ENCODE peak calls at places on chromosome 3, in eight cellular contexts. I is testis, R is K562, M is adrenal gland, V is tibial nerve, G is body of pancreas, O is A549, F is right lobe of liver. C is an unnamed sample.

GRCh38 chr3:39124876-39125836 is 17.7 kb downstream of the TTC21A start:
- DNase-seq in I (no peak), R (peak), M (no peak), V (no peak), G (peak), O (peak), F (no peak), C (no peak)

GRCh38 chr3:127791221-127791913 is 30.9 kb downstream of the MGLL start:
- DNase-seq in I (peak), R (peak), M (no peak), V (no peak), G (no peak), O (peak), F (no peak), C (no peak)

GRCh38 chr3:133742351-133743091 is 3.7 kb upstream of the TF start:
- DNase-seq in I (peak), R (no peak), M (no peak), V (no peak), G (no peak), O (peak), F (peak), C (no peak)

GRCh38 chr3:172853911-172854648 is 103.6 kb downstream of the ECT2 start:
- DNase-seq in I (no peak), R (no peak), M (no peak), V (no peak), G (no peak), O (no peak), F (no peak), C (no peak)

GRCh38 chr3:127444761-127445160 is 145.8 kb downstream of the TPRA1 start:
- DNase-seq in I (no peak), R (no peak), M (no peak), V (no peak), G (no peak), O (no peak), F (peak), C (no peak)

GRCh38 chr3:188489639-188490405 is 335.9 kb downstream of the LPP start:
- DNase-seq in I (no peak), R (no peak), M (no peak), V (no peak), G (no peak), O (no peak), F (no peak), C (no peak)

GRCh38 chr3:153026026-153026425 is 136.0 kb upstream of the RAP2B start:
- DNase-seq in I (no peak), R (peak), M (no peak), V (no peak), G (no peak), O (peak), F (no peak), C (peak)

GRCh38 chr3:129603561-129603942 is 2.9 kb downstream of the PLXND1 start:
- DNase-seq in I (no peak), R (no peak), M (no peak), V (no peak), G (no peak), O (no peak), F (no peak), C (peak)

GRCh38 chr3:53083949-53084309 is 38.1 kb upstream of the SFMBT1 start:
- DNase-seq in I (no peak), R (peak), M (no peak), V (no peak), G (no peak), O (no peak), F (no peak), C (peak)

GRCh38 chr3:144820726-144821125 is 849.1 kb downstream of the DIPK2A start:
- DNase-seq in I (no peak), R (no peak), M (no peak), V (no peak), G (no peak), O (no peak), F (no peak), C (no peak)

GRCh38 chr3:20683912-20684311 is 497.9 kb upstream of the SGO1 start:
- DNase-seq in I (no peak), R (no peak), M (no peak), V (no peak), G (no peak), O (no peak), F (no peak), C (no peak)

GRCh38 chr3:132231633-132232032 is 85.6 kb upstream of the ACP3 start:
- DNase-seq in I (no peak), R (no peak), M (no peak), V (no peak), G (no peak), O (peak), F (no peak), C (no peak)

GRCh38 chr3:138180375-138181029 is 5.8 kb upstream of the DBR1 start:
- DNase-seq in I (peak), R (peak), M (peak), V (no peak), G (peak), O (peak), F (no peak), C (peak)

GRCh38 chr3:195870442-195870841 is 37.9 kb downstream of the TNK2 start:
- DNase-seq in I (no peak), R (no peak), M (no peak), V (no peak), G (no peak), O (no peak), F (no peak), C (no peak)

GRCh38 chr3:123412076-123412475 is 36.8 kb downstream of the ADCY5 start:
- DNase-seq in I (no peak), R (no peak), M (no peak), V (no peak), G (no peak), O (no peak), F (no peak), C (no peak)

GRCh38 chr3:136151219-136151618 is 44.9 kb downstream of the MSL2 start:
- DNase-seq in I (no peak), R (no peak), M (no peak), V (no peak), G (no peak), O (no peak), F (no peak), C (no peak)

GRCh38 chr3:65402597-65402996 is 636.1 kb downstream of the MAGI1 start:
- DNase-seq in I (no peak), R (no peak), M (peak), V (no peak), G (no peak), O (peak), F (no peak), C (no peak)

GRCh38 chr3:171432548-171432947 is 27.7 kb downstream of the TNIK start:
- DNase-seq in I (no peak), R (no peak), M (no peak), V (no peak), G (no peak), O (no peak), F (no peak), C (no peak)

GRCh38 chr3:114213262-114213668 is 24.1 kb downstream of the ZNF80 start:
- DNase-seq in I (no peak), R (no peak), M (no peak), V (no peak), G (no peak), O (no peak), F (no peak), C (no peak)

GRCh38 chr3:194610690-194611089 is 22.5 kb downstream of the TMEM44 start:
- DNase-seq in I (no peak), R (no peak), M (no peak), V (no peak), G (no peak), O (no peak), F (no peak), C (no peak)

GRCh38 chr3:10196389-10197052 is 31.8 kb downstream of the IRAK2 start:
- DNase-seq in I (peak), R (peak), M (peak), V (peak), G (no peak), O (no peak), F (no peak), C (peak)

GRCh38 chr3:161576733-161577510 is 80.3 kb downstream of the OTOL1 start:
- DNase-seq in I (no peak), R (no peak), M (no peak), V (no peak), G (no peak), O (no peak), F (no peak), C (no peak)

GRCh38 chr3:72797773-72798543 is 50.3 kb downstream of the SHQ1 start:
- DNase-seq in I (peak), R (peak), M (peak), V (no peak), G (peak), O (no peak), F (peak), C (peak)

GRCh38 chr3:172708905-172709775 is 1.7 kb downstream of the NCEH1 start:
- DNase-seq in I (no peak), R (no peak), M (no peak), V (no peak), G (no peak), O (no peak), F (no peak), C (peak)

GRCh38 chr3:122668930-122669730 is 11.5 kb upstream of the PARP14 start:
- DNase-seq in I (no peak), R (peak), M (no peak), V (no peak), G (no peak), O (peak), F (no peak), C (no peak)

GRCh38 chr3:69370156-69370944 is 15.5 kb downstream of the FRMD4B start:
- DNase-seq in I (peak), R (no peak), M (peak), V (peak), G (peak), O (no peak), F (peak), C (no peak)

GRCh38 chr3:196712514-196713413 is 587 bp downstream of the PIGX start:
- DNase-seq in I (peak), R (no peak), M (peak), V (peak), G (peak), O (peak), F (peak), C (peak)

GRCh38 chr3:76293856-76294255 is 508.5 kb upstream of the ZNF717 start:
- DNase-seq in I (no peak), R (no peak), M (no peak), V (no peak), G (no peak), O (no peak), F (no peak), C (no peak)

GRCh38 chr3:172153335-172153861 is 114.0 kb downstream of the FNDC3B start:
- DNase-seq in I (peak), R (no peak), M (peak), V (peak), G (peak), O (peak), F (peak), C (no peak)

GRCh38 chr3:64214697-64215018 is 10.6 kb downstream of the PRICKLE2 start:
- DNase-seq in I (no peak), R (no peak), M (no peak), V (peak), G (no peak), O (no peak), F (no peak), C (no peak)

GRCh38 chr3:171829841-171830559 is 13.1 kb upstream of the TMEM212 start:
- DNase-seq in I (peak), R (peak), M (peak), V (peak), G (peak), O (peak), F (peak), C (peak)

GRCh38 chr3:184133840-184134745 is 1.1 kb upstream of the EIF2B5 start:
- DNase-seq in I (peak), R (peak), M (peak), V (peak), G (peak), O (peak), F (peak), C (peak)
- TF ChIP-seq POLR2A in I (no peak), R (peak), M (no peak), V (no peak), G (peak), O (peak), F (peak), C (no peak)

GRCh38 chr3:120029749-120030148 is 64.5 kb downstream of the GSK3B start:
- DNase-seq in I (no peak), R (no peak), M (no peak), V (no peak), G (no peak), O (no peak), F (no peak), C (no peak)
- TF ChIP-seq POLR2A in I (no peak), R (no peak), M (no peak), V (no peak), G (no peak), O (no peak), F (no peak), C (no peak)

DNA sequence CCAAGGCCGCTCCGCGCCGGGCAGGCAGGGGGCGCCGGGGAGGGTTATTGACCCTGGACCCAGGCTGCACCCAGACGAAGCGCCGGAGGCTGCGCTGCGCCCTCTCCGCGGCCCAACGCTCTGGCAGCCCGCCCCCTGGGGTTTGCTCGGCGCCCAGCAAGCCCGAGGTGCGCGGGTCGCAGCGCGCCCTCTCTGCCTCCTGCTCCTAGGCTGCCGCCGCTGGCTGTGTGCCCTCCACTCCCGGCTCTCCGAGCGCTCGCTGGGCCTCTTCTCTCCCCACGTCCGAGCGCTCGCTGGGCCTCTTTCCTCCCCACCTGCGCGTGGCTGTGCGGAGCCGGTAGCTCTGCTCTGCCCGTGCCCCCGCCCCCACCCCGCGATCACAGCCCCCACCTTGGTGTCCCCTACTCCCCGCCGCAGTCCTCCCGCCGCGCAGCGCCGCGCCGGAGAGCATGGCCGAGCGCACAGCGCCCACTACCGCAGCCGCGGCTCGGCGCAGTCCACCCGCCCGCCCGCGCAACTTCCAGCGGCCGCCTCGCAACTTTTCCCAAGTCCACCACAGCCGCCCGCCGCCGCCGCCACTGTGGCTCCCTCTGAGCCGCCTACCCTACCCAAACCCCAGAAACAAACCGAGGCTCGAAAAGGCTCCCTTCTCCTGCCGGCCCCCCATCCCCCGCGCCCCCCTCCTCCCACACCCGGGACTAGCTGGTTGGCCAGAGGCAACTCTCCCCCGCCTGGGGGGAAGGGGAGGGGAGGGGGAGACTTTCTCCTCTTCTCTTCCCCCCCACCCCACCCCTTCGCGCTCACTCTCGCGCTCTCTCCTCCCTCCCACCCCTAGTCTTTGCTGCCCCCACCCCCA is 1.1 kb downstream of the MECOM start:
- DNase-seq in I (peak), R (peak), M (peak), V (no peak), G (peak), O (peak), F (peak), C (peak)
- TF ChIP-seq POLR2A in I (no peak), R (no peak), M (no peak), V (no peak), G (peak), O (no peak), F (no peak), C (no peak)

GRCh38 chr3:57927166-57927565 is 81.1 kb upstream of the FLNB start:
- DNase-seq in I (no peak), R (no peak), M (no peak), V (no peak), G (no peak), O (no peak), F (no peak), C (no peak)
- TF ChIP-seq POLR2A in I (no peak), R (no peak), M (no peak), V (no peak), G (no peak), O (no peak), F (no peak), C (no peak)

GRCh38 chr3:126390751-126391150 is 4.0 kb upstream of the CFAP100 start:
- DNase-seq in I (no peak), R (no peak), M (no peak), V (no peak), G (no peak), O (no peak), F (no peak), C (no peak)

GRCh38 chr3:126391631-126392030 is 3.1 kb upstream of the CFAP100 start:
- DNase-seq in I (no peak), R (no peak), M (no peak), V (no peak), G (no peak), O (no peak), F (no peak), C (no peak)

GRCh38 chr3:126390201-126390600 is 4.5 kb upstream of the CFAP100 start:
- DNase-seq in I (no peak), R (no peak), M (no peak), V (no peak), G (no peak), O (no peak), F (no peak), C (no peak)

GRCh38 chr3:126389792-126390142 is 4.9 kb upstream of the CFAP100 start:
- DNase-seq in I (no peak), R (no peak), M (no peak), V (no peak), G (no peak), O (no peak), F (no peak), C (no peak)

GRCh38 chr3:126389112-126389791 is 5.5 kb upstream of the CFAP100 start:
- DNase-seq in I (peak), R (peak), M (peak), V (peak), G (peak), O (peak), F (peak), C (peak)
- TF ChIP-seq POLR2A in I (no peak), R (no peak), M (peak), V (peak), G (peak), O (no peak), F (peak), C (no peak)

GRCh38 chr3:49539659-49540560 is 14.4 kb upstream of the BSN start:
- DNase-seq in I (peak), R (peak), M (peak), V (peak), G (peak), O (peak), F (peak), C (peak)
- TF ChIP-seq POLR2A in I (no peak), R (peak), M (peak), V (peak), G (peak), O (peak), F (peak), C (peak)

DNA sequence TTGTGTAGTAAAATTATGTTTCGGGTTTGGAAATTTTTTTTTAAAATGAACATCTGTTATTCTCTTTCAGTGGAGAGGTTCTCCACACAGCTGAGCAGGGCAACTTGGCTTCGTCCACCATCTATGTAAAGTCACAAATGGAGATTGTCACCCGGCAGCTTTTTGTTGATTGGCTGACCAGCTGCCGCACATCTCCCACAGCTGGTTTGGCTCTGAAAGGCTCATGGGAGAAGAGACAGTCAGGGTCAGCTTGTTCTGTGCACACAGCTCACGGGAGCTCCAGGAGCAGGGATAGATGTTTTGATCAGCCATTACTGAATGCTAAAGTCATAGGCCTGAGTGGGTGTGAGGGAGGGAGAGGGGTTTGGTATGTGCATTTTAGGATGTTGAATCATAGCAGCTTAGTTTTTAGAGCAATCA is 12.9 kb upstream of the CCDC80 start:
- DNase-seq in I (no peak), R (no peak), M (no peak), V (no peak), G (no peak), O (peak), F (no peak), C (no peak)
- TF ChIP-seq POLR2A in I (no peak), R (no peak), M (no peak), V (no peak), G (no peak), O (no peak), F (no peak), C (no peak)

GRCh38 chr3:98791341-98792325 is 28.5 kb downstream of the ST3GAL6 start:
- DNase-seq in I (no peak), R (no peak), M (no peak), V (no peak), G (no peak), O (no peak), F (no peak), C (no peak)
- TF ChIP-seq POLR2A in I (no peak), R (no peak), M (no peak), V (no peak), G (no peak), O (no peak), F (no peak), C (no peak)

DNA sequence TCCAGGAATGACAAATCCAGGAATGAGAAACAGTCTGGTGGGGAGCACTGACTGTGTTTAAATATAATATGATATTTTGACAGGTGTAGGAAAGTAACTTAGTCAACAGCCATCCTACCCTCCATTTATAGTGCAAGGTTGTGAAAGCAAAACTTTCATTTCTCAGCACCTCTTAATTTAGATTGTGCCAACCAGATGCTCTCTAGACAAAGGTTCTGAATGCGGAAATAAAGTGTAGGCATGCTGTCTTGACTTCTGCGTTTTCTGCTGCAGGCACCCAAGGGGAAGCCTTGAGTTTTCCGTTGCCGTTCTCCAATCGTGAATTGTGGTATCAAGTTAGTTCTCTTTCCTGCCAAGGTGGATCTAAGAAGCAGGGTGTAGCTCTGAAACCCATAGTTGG is 261.9 kb upstream of the SUCLG2 start:
- DNase-seq in I (no peak), R (no peak), M (no peak), V (no peak), G (no peak), O (no peak), F (no peak), C (no peak)
- TF ChIP-seq POLR2A in I (no peak), R (no peak), M (no peak), V (no peak), G (no peak), O (no peak), F (no peak), C (no peak)

GRCh38 chr3:180829409-180830405 is 82.8 kb upstream of the FXR1 start:
- DNase-seq in I (no peak), R (no peak), M (no peak), V (no peak), G (no peak), O (no peak), F (no peak), C (no peak)
- TF ChIP-seq POLR2A in I (no peak), R (no peak), M (no peak), V (no peak), G (no peak), O (no peak), F (no peak), C (no peak)

C was measured in erythroblast.